ENCODE peak calls at places on chromosomes 4 and X, in six cellular contexts. One of them, this sample, is unnamed.

GRCh38 chr4:148286043-148286442 is 156.2 kb downstream of the NR3C2 start:
- DNase-seq in mucosa of descending colon: no peak
- DNase-seq in upper lobe of right lung: no peak
- DNase-seq in adipocyte: no peak
- DNase-seq in SJSA1: no peak
- DNase-seq in breast epithelium: no peak
- DNase-seq in this sample: no peak

GRCh38 chr4:154490589-154491340 is 834 bp downstream of the DCHS2 start:
- DNase-seq in breast epithelium: no peak
- DNase-seq in upper lobe of right lung: no peak
- DNase-seq in SJSA1: peak; percentile 4
- DNase-seq in adipocyte: no peak
- DNase-seq in mucosa of descending colon: peak; percentile 53
- DNase-seq in this sample: no peak

GRCh38 chr4:155077860-155078259 is 130.6 kb upstream of the NPY2R start:
- DNase-seq in adipocyte: no peak
- DNase-seq in upper lobe of right lung: no peak
- DNase-seq in mucosa of descending colon: no peak
- DNase-seq in SJSA1: no peak
- DNase-seq in breast epithelium: no peak
- DNase-seq in this sample: no peak

GRCh38 chr4:45423876-45424275 is 697.5 kb upstream of the GNPDA2 start:
- DNase-seq in breast epithelium: no peak
- DNase-seq in SJSA1: no peak
- DNase-seq in mucosa of descending colon: no peak
- DNase-seq in upper lobe of right lung: no peak
- DNase-seq in adipocyte: no peak
- DNase-seq in this sample: no peak

GRCh38 chr4:42638993-42639392 is 17.9 kb downstream of the ATP8A1 start:
- DNase-seq in upper lobe of right lung: no peak
- DNase-seq in adipocyte: no peak
- DNase-seq in mucosa of descending colon: no peak
- DNase-seq in breast epithelium: no peak
- DNase-seq in SJSA1: no peak
- DNase-seq in this sample: no peak

GRCh38 chr4:54067163-54067562 is 2.8 kb upstream of the CHIC2 start:
- DNase-seq in breast epithelium: no peak
- DNase-seq in adipocyte: peak; percentile 62
- DNase-seq in upper lobe of right lung: no peak
- DNase-seq in mucosa of descending colon: peak; percentile 55
- DNase-seq in SJSA1: peak; percentile 54
- DNase-seq in this sample: peak; percentile 73

GRCh38 chr4:185811509-185812364 is at the start of gene SORBS2:
- DNase-seq in breast epithelium: peak; percentile 65
- DNase-seq in upper lobe of right lung: peak; percentile 79
- DNase-seq in adipocyte: no peak
- DNase-seq in SJSA1: no peak
- DNase-seq in mucosa of descending colon: peak; percentile 77
- DNase-seq in this sample: peak; percentile 71

GRCh38 chr4:79083406-79084010 is 144.3 kb upstream of the PAQR3 start:
- DNase-seq in breast epithelium: no peak
- DNase-seq in upper lobe of right lung: no peak
- DNase-seq in adipocyte: no peak
- DNase-seq in mucosa of descending colon: no peak
- DNase-seq in SJSA1: no peak
- DNase-seq in this sample: no peak

GRCh38 chrX:69173906-69174305 is 8.7 kb upstream of the PJA1 start:
- DNase-seq in breast epithelium: no peak
- DNase-seq in mucosa of descending colon: no peak
- DNase-seq in adipocyte: no peak
- DNase-seq in SJSA1: no peak
- DNase-seq in upper lobe of right lung: no peak
- DNase-seq in this sample: no peak

GRCh38 chrX:137428777-137429564 is 137.0 kb upstream of the ZIC3 start:
- DNase-seq in breast epithelium: no peak
- DNase-seq in adipocyte: no peak
- DNase-seq in mucosa of descending colon: no peak
- DNase-seq in upper lobe of right lung: no peak
- DNase-seq in SJSA1: no peak
- DNase-seq in this sample: no peak

GRCh38 chr4:70187216-70187615 is 8.3 kb upstream of the ODAM start:
- DNase-seq in mucosa of descending colon: no peak
- DNase-seq in adipocyte: peak; percentile 50
- DNase-seq in SJSA1: no peak
- DNase-seq in breast epithelium: no peak
- DNase-seq in upper lobe of right lung: no peak
- DNase-seq in this sample: no peak

GRCh38 chrX:38857736-38858432 is 56.6 kb downstream of the MID1IP1 start:
- DNase-seq in adipocyte: no peak
- DNase-seq in SJSA1: no peak
- DNase-seq in upper lobe of right lung: no peak
- DNase-seq in breast epithelium: no peak
- DNase-seq in mucosa of descending colon: no peak
- DNase-seq in this sample: no peak

GRCh38 chrX:63250253-63250868 is 100.8 kb downstream of the SPIN4 start:
- DNase-seq in mucosa of descending colon: no peak
- DNase-seq in upper lobe of right lung: no peak
- DNase-seq in adipocyte: peak; percentile 86
- DNase-seq in SJSA1: peak; percentile 30
- DNase-seq in breast epithelium: no peak
- DNase-seq in this sample: peak; percentile 49

GRCh38 chr4:176013466-176014247 is 52.0 kb upstream of the WDR17 start:
- DNase-seq in SJSA1: no peak
- DNase-seq in adipocyte: no peak
- DNase-seq in upper lobe of right lung: no peak
- DNase-seq in breast epithelium: no peak
- DNase-seq in mucosa of descending colon: no peak
- DNase-seq in this sample: no peak

GRCh38 chr4:137641554-137641953 is 109.3 kb upstream of the PCDH18 start:
- DNase-seq in mucosa of descending colon: no peak
- DNase-seq in adipocyte: peak; percentile 39
- DNase-seq in upper lobe of right lung: no peak
- DNase-seq in SJSA1: no peak
- DNase-seq in breast epithelium: no peak
- DNase-seq in this sample: no peak

GRCh38 chr4:37964734-37965457 is 4.7 kb downstream of the PTTG2 start:
- DNase-seq in mucosa of descending colon: no peak
- DNase-seq in SJSA1: no peak
- DNase-seq in breast epithelium: no peak
- DNase-seq in adipocyte: no peak
- DNase-seq in upper lobe of right lung: no peak
- DNase-seq in this sample: no peak

GRCh38 chr4:143359794-143360193 is 23.1 kb downstream of the GAB1 start:
- DNase-seq in mucosa of descending colon: no peak
- DNase-seq in SJSA1: no peak
- DNase-seq in upper lobe of right lung: no peak
- DNase-seq in breast epithelium: no peak
- DNase-seq in adipocyte: no peak
- DNase-seq in this sample: no peak

GRCh38 chr4:112167790-112168189 is 22.5 kb downstream of the FAM241A start:
- DNase-seq in SJSA1: no peak
- DNase-seq in mucosa of descending colon: no peak
- DNase-seq in upper lobe of right lung: no peak
- DNase-seq in breast epithelium: no peak
- DNase-seq in adipocyte: no peak
- DNase-seq in this sample: no peak

GRCh38 chrX:6120329-6120728 is 108.3 kb downstream of the NLGN4X start:
- DNase-seq in adipocyte: no peak
- DNase-seq in breast epithelium: no peak
- DNase-seq in SJSA1: no peak
- DNase-seq in upper lobe of right lung: no peak
- DNase-seq in mucosa of descending colon: no peak
- DNase-seq in this sample: no peak

GRCh38 chrX:108167211-108167872 is 75.8 kb downstream of the ATG4A start:
- DNase-seq in adipocyte: peak; percentile 39
- DNase-seq in upper lobe of right lung: no peak
- DNase-seq in breast epithelium: no peak
- DNase-seq in mucosa of descending colon: no peak
- DNase-seq in SJSA1: peak; percentile 6
- DNase-seq in this sample: no peak

GRCh38 chr4:140720387-140721087 is 35.6 kb downstream of the TBC1D9 start:
- DNase-seq in mucosa of descending colon: no peak
- DNase-seq in adipocyte: no peak
- DNase-seq in upper lobe of right lung: no peak
- DNase-seq in breast epithelium: no peak
- DNase-seq in SJSA1: no peak
- DNase-seq in this sample: peak; percentile 54

GRCh38 chrX:27918799-27919198 is 62.5 kb downstream of the DCAF8L1 start:
- DNase-seq in breast epithelium: no peak
- DNase-seq in SJSA1: no peak
- DNase-seq in mucosa of descending colon: no peak
- DNase-seq in adipocyte: peak; percentile 7
- DNase-seq in upper lobe of right lung: no peak
- DNase-seq in this sample: peak; percentile 40

GRCh38 chr4:28788929-28789490 is 1928.4 kb downstream of the STIM2 start:
- DNase-seq in mucosa of descending colon: no peak
- DNase-seq in upper lobe of right lung: no peak
- DNase-seq in adipocyte: no peak
- DNase-seq in SJSA1: no peak
- DNase-seq in breast epithelium: no peak
- DNase-seq in this sample: no peak

GRCh38 chr4:165784672-165785071 is 88.4 kb upstream of the TLL1 start:
- DNase-seq in breast epithelium: no peak
- DNase-seq in upper lobe of right lung: no peak
- DNase-seq in SJSA1: no peak
- DNase-seq in adipocyte: no peak
- DNase-seq in mucosa of descending colon: no peak
- DNase-seq in this sample: peak; percentile 23

GRCh38 chr4:157550028-157550427 is 329.5 kb downstream of the GRIA2 start:
- DNase-seq in mucosa of descending colon: no peak
- DNase-seq in SJSA1: no peak
- DNase-seq in adipocyte: no peak
- DNase-seq in upper lobe of right lung: no peak
- DNase-seq in breast epithelium: no peak
- DNase-seq in this sample: no peak

DNA sequence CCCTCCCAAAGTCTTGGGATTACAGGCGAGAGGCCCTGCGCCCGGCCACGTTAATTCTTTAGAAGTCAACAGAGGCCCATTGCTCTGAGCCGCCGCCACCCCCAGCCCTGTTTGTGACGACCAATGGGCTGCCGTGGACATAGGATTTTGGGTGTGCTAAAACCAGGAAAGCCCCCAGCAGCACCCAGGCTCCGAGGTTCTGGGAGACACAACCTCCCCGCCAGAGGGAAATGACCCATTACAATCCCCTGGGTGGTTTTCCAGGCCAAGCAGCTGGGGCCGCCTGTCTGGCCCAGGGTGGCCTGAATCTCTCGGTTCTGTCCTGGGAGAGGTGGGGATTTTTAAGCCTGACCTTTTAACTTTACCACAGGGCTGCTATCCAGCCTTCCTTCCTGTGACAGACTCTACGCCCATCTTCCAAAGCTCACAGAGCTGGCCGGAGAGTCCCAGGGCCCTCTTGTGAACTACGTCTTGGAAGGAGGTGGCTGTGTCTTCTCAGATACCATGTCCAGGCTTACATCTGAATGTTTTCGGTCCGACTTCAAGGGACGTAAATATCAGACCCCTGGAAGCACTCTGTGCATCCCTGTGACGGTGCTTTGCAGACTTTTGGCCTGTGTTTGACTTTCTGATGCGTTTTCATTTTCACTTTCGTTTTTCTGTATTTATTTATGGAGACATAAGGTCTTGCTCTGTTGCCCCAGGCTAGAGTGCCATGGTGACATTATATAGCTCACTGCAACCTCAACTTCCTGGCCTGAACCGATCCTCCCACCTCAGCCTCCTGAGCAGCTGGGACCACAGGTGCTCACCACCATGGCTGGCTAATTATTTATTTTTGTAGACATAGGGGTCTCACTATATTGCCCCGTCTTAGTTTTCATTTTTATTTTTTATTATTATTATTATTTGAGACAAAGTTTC is 36.0 kb downstream of the P2RY8 start:
- DNase-seq in upper lobe of right lung: peak; percentile 48
- DNase-seq in mucosa of descending colon: no peak
- DNase-seq in adipocyte: no peak
- DNase-seq in breast epithelium: no peak
- DNase-seq in SJSA1: no peak
- DNase-seq in this sample: peak; percentile 11
- H3K4me1 ChIP-seq in upper lobe of right lung: peaks cover 5% of the 10 kb centered on the region
- H3K4me1 ChIP-seq in mucosa of descending colon: no peaks in the 10 kb centered on the region
- H3K4me1 ChIP-seq in adipocyte: no peaks in the 10 kb centered on the region
- H3K4me1 ChIP-seq in breast epithelium: no peaks in the 10 kb centered on the region
- H3K4me1 ChIP-seq in SJSA1: no peaks in the 10 kb centered on the region
- H3K4me1 ChIP-seq in this sample: no peaks in the 10 kb centered on the region

GRCh38 chrX:40083979-40084359 is 13.8 kb downstream of the BCOR start:
- DNase-seq in adipocyte: no peak
- DNase-seq in SJSA1: no peak
- DNase-seq in breast epithelium: no peak
- DNase-seq in mucosa of descending colon: peak; percentile 44
- DNase-seq in upper lobe of right lung: no peak
- DNase-seq in this sample: no peak
- H3K4me1 ChIP-seq in adipocyte: peaks cover 2% of the 10 kb centered on the region
- H3K4me1 ChIP-seq in SJSA1: peaks cover 42% of the 10 kb centered on the region
- H3K4me1 ChIP-seq in breast epithelium: no peaks in the 10 kb centered on the region
- H3K4me1 ChIP-seq in mucosa of descending colon: peaks cover 18% of the 10 kb centered on the region
- H3K4me1 ChIP-seq in upper lobe of right lung: peaks cover 10% of the 10 kb centered on the region
- H3K4me1 ChIP-seq in this sample: no peaks in the 10 kb centered on the region

GRCh38 chr4:7366958-7367353 is 67.8 kb downstream of the PSAPL1 start:
- DNase-seq in SJSA1: no peak
- DNase-seq in upper lobe of right lung: no peak
- DNase-seq in breast epithelium: no peak
- DNase-seq in adipocyte: no peak
- DNase-seq in mucosa of descending colon: no peak
- DNase-seq in this sample: no peak
- H3K4me1 ChIP-seq in SJSA1: no peaks in the 10 kb centered on the region
- H3K4me1 ChIP-seq in upper lobe of right lung: peaks cover 19% of the 10 kb centered on the region
- H3K4me1 ChIP-seq in breast epithelium: no peaks in the 10 kb centered on the region
- H3K4me1 ChIP-seq in adipocyte: peaks cover 17% of the 10 kb centered on the region
- H3K4me1 ChIP-seq in mucosa of descending colon: no peaks in the 10 kb centered on the region
- H3K4me1 ChIP-seq in this sample: no peaks in the 10 kb centered on the region

DNA sequence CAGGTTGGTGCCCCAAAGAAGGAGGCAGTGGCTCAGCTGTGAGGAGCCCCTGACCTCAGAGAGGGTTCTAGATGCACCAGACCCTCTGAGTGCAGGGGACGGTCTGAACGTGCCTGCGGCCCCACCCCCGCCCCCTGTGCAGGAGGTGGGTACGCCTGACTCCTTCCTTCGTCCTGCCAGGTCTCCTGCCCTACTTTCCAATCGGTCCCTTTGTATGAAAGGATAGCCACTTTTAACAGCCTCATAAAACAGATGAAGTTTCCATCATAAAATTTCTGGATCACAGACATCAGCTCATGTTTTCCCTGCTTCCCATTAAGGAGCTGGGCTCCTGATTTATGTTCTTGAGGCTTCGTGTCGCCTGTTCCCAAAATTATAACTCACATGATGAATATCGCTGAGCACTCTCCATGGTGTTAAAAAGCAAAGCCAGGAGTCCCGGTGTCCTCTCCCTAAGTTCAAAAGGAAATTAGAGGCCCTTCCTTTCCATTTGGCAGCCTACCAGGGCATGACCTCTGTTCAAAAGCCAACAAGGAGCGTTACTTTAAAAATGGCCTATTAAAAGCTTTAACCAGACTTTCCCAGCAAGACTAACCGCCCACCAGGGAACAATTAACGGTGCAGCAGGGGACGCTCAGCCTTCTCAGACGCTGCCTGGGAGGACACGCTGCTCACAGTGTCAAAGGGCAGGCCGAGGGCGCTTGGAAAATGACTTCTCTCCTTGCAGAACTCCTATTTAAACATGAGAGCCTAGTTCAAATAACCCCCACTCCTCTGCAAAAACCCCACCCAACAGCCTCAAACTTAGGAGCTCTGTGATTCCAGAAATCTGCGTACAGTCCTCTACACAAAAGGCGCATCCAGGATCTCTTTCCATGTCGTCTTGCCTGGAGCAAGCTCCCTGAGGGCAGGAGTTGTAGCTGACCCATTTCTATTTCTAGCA is 181.9 kb downstream of the AFAP1 start:
- DNase-seq in breast epithelium: no peak
- DNase-seq in SJSA1: no peak
- DNase-seq in adipocyte: no peak
- DNase-seq in upper lobe of right lung: no peak
- DNase-seq in mucosa of descending colon: peak; percentile 42
- DNase-seq in this sample: no peak
- H3K4me1 ChIP-seq in breast epithelium: no peaks in the 10 kb centered on the region
- H3K4me1 ChIP-seq in SJSA1: peaks cover 3% of the 10 kb centered on the region
- H3K4me1 ChIP-seq in adipocyte: no peaks in the 10 kb centered on the region
- H3K4me1 ChIP-seq in upper lobe of right lung: peaks cover 10% of the 10 kb centered on the region
- H3K4me1 ChIP-seq in mucosa of descending colon: no peaks in the 10 kb centered on the region
- H3K4me1 ChIP-seq in this sample: no peaks in the 10 kb centered on the region

This sample was measured in small intestine.